ENCODE peak calls at places on chromosomes 2 and 18, in ten cellular contexts. G, Q, K, U, R, T, N, H, S and L are unnamed samples.

GRCh38 chr18:50218432-50219197 is 23.7 kb upstream of the MYO5B start:
- DNase-seq in G (peak), Q (peak), K (no peak), U (no peak), R (no peak), T (no peak), N (peak), H (peak), S (no peak), L (no peak)

GRCh38 chr2:196205891-196206408 is 34.6 kb upstream of the STK17B start:
- DNase-seq in G (no peak), Q (peak), K (no peak), U (peak), R (no peak), T (no peak), N (no peak), H (no peak), S (no peak), L (no peak)

GRCh38 chr2:70099270-70099669 is 12.0 kb downstream of the PCBP1 start:
- DNase-seq in G (no peak), Q (no peak), K (no peak), U (no peak), R (no peak), T (no peak), N (no peak), H (no peak), S (no peak), L (no peak)

GRCh38 chr2:229714736-229715541 is 584 bp upstream of the DNER start:
- DNase-seq in G (peak), Q (peak), K (peak), U (peak), R (peak), T (peak), N (peak), H (peak), S (no peak), L (peak)

GRCh38 chr2:134218928-134219707 is 34.8 kb upstream of the MGAT5 start:
- DNase-seq in G (no peak), Q (no peak), K (no peak), U (peak), R (no peak), T (peak), N (no peak), H (no peak), S (no peak), L (peak)

GRCh38 chr2:174026122-174026845 is 61.1 kb upstream of the SP3 start:
- DNase-seq in G (no peak), Q (peak), K (peak), U (no peak), R (no peak), T (no peak), N (peak), H (no peak), S (no peak), L (no peak)

GRCh38 chr2:101559576-101559975 is 84.7 kb upstream of the RFX8 start:
- DNase-seq in G (no peak), Q (peak), K (no peak), U (peak), R (no peak), T (no peak), N (peak), H (no peak), S (no peak), L (no peak)

GRCh38 chr2:48496867-48497266 is 33.1 kb upstream of the STON1 start:
- DNase-seq in G (no peak), Q (peak), K (peak), U (no peak), R (no peak), T (no peak), N (no peak), H (no peak), S (no peak), L (no peak)

GRCh38 chr18:48228301-48228715 is 180.9 kb downstream of the ZBTB7C start:
- DNase-seq in G (no peak), Q (no peak), K (no peak), U (peak), R (no peak), T (peak), N (peak), H (no peak), S (no peak), L (peak)

GRCh38 chr18:59665057-59666007 is 31.9 kb downstream of the CCBE1 start:
- DNase-seq in G (no peak), Q (peak), K (no peak), U (no peak), R (no peak), T (no peak), N (peak), H (no peak), S (no peak), L (no peak)

GRCh38 chr18:23588836-23589560 is 2.7 kb upstream of the NPC1 start:
- DNase-seq in G (no peak), Q (peak), K (no peak), U (no peak), R (no peak), T (no peak), N (peak), H (no peak), S (no peak), L (no peak)

GRCh38 chr2:212288308-212288707 is 250.3 kb downstream of the ERBB4 start:
- DNase-seq in G (no peak), Q (no peak), K (no peak), U (no peak), R (peak), T (no peak), N (no peak), H (no peak), S (no peak), L (no peak)

GRCh38 chr2:105746177-105747080 is 1.7 kb downstream of the NCK2 start:
- DNase-seq in G (peak), Q (no peak), K (no peak), U (peak), R (peak), T (peak), N (peak), H (peak), S (no peak), L (peak)

GRCh38 chr2:236670235-236670620 is 100.6 kb downstream of the ACKR3 start:
- DNase-seq in G (no peak), Q (no peak), K (no peak), U (no peak), R (no peak), T (peak), N (no peak), H (no peak), S (no peak), L (no peak)

GRCh38 chr2:108920686-108921085 is 68.3 kb downstream of the EDAR start:
- DNase-seq in G (peak), Q (no peak), K (no peak), U (no peak), R (no peak), T (no peak), N (no peak), H (no peak), S (no peak), L (no peak)

GRCh38 chr18:60295776-60296175 is 76.8 kb downstream of the MC4R start:
- DNase-seq in G (no peak), Q (no peak), K (no peak), U (no peak), R (no peak), T (no peak), N (no peak), H (no peak), S (no peak), L (no peak)

GRCh38 chr2:27494284-27494943 is 586 bp downstream of the FNDC4 start:
- DNase-seq in G (no peak), Q (peak), K (no peak), U (no peak), R (no peak), T (peak), N (peak), H (no peak), S (no peak), L (no peak)

GRCh38 chr2:113700186-113700841 is 56.1 kb downstream of the SLC35F5 start:
- DNase-seq in G (no peak), Q (no peak), K (no peak), U (peak), R (no peak), T (peak), N (no peak), H (peak), S (no peak), L (peak)

GRCh38 chr2:215729985-215730620 is 283.2 kb downstream of the MREG start:
- DNase-seq in G (no peak), Q (peak), K (peak), U (no peak), R (no peak), T (no peak), N (peak), H (no peak), S (no peak), L (no peak)

GRCh38 chr2:200262047-200262446 is 44.4 kb upstream of the SPATS2L start:
- DNase-seq in G (no peak), Q (no peak), K (no peak), U (no peak), R (no peak), T (no peak), N (no peak), H (no peak), S (no peak), L (no peak)

GRCh38 chr2:133579295-133579694 is 11.0 kb upstream of the NCKAP5 start:
- DNase-seq in G (peak), Q (peak), K (no peak), U (peak), R (no peak), T (no peak), N (peak), H (no peak), S (peak), L (no peak)

GRCh38 chr2:185306119-185306518 is 432.5 kb upstream of the FSIP2 start:
- DNase-seq in G (no peak), Q (no peak), K (no peak), U (no peak), R (no peak), T (no peak), N (no peak), H (no peak), S (no peak), L (no peak)

GRCh38 chr2:86414996-86415395 is 26.2 kb upstream of the KDM3A start:
- DNase-seq in G (no peak), Q (no peak), K (no peak), U (no peak), R (peak), T (no peak), N (no peak), H (no peak), S (no peak), L (no peak)

GRCh38 chr2:38580237-38580636 is 22.5 kb downstream of the HNRNPLL start:
- DNase-seq in G (no peak), Q (no peak), K (no peak), U (no peak), R (no peak), T (no peak), N (no peak), H (no peak), S (no peak), L (no peak)

GRCh38 chr2:191280834-191281756 is 35.9 kb downstream of the MYO1B start:
- DNase-seq in G (no peak), Q (no peak), K (no peak), U (no peak), R (no peak), T (no peak), N (no peak), H (no peak), S (no peak), L (no peak)

GRCh38 chr2:220318508-220318907 is 691.1 kb downstream of the SLC4A3 start:
- DNase-seq in G (no peak), Q (no peak), K (no peak), U (no peak), R (no peak), T (no peak), N (no peak), H (no peak), S (no peak), L (no peak)

GRCh38 chr18:2979871-2980606 is 32.9 kb downstream of the LPIN2 start:
- DNase-seq in G (no peak), Q (no peak), K (no peak), U (no peak), R (no peak), T (no peak), N (no peak), H (no peak), S (no peak), L (no peak)

GRCh38 chr2:65999790-66000189 is 435.1 kb upstream of the MEIS1 start:
- DNase-seq in G (no peak), Q (no peak), K (no peak), U (no peak), R (no peak), T (no peak), N (no peak), H (no peak), S (no peak), L (no peak)
- TF ChIP-seq CTCF in G (no peak), Q (peak), K (peak), U (no peak), R (no peak), T (no peak), N (no peak), H (no peak), S (no peak), L (no peak)

GRCh38 chr2:3958969-3959368 is 255.6 kb downstream of the DCDC2C start:
- DNase-seq in G (no peak), Q (no peak), K (no peak), U (no peak), R (no peak), T (no peak), N (no peak), H (no peak), S (no peak), L (no peak)
- TF ChIP-seq CTCF in G (no peak), Q (no peak), K (no peak), U (no peak), R (no peak), T (no peak), N (no peak), H (no peak), S (no peak), L (no peak)

GRCh38 chr2:180848393-180848792 is 132.0 kb upstream of the UBE2E3 start:
- DNase-seq in G (no peak), Q (no peak), K (no peak), U (no peak), R (no peak), T (no peak), N (no peak), H (no peak), S (no peak), L (no peak)

GRCh38 chr2:180849851-180850250 is 130.6 kb upstream of the UBE2E3 start:
- DNase-seq in G (no peak), Q (no peak), K (no peak), U (no peak), R (no peak), T (no peak), N (no peak), H (no peak), S (no peak), L (no peak)

DNA sequence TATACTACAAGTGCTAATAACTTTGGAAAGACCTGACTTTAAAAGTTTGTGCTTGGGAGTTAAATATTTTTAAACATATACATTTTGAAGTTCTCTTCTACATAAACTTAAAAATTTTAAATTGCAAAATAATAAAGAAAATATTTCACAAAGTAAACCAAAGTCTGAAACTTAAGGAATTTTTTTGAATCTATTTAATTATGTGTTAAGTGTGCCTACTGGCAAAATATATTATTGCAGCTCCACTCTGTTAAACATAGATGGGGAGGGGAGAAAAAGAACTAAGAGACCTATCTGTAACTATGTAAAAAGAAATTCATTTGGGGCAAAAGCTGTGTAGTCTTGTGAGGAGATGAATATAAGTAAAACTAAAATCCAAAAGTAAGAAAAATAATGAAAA is 133.3 kb upstream of the UBE2E3 start:
- DNase-seq in G (no peak), Q (no peak), K (no peak), U (no peak), R (no peak), T (no peak), N (no peak), H (no peak), S (no peak), L (no peak)
- TF ChIP-seq CTCF in G (no peak), Q (no peak), K (peak), U (no peak), R (no peak), T (no peak), N (no peak), H (no peak), S (peak), L (no peak)

GRCh38 chr2:172556284-172557033 is 569 bp downstream of the PDK1 start:
- DNase-seq in G (peak), Q (peak), K (peak), U (peak), R (peak), T (peak), N (peak), H (peak), S (no peak), L (peak)

GRCh38 chr2:172558372-172558771 is 2.5 kb downstream of the PDK1 start:
- DNase-seq in G (no peak), Q (no peak), K (no peak), U (no peak), R (no peak), T (no peak), N (no peak), H (no peak), S (no peak), L (no peak)

GRCh38 chr2:172554352-172555271 is 1.3 kb upstream of the PDK1 start:
- DNase-seq in G (no peak), Q (no peak), K (no peak), U (no peak), R (no peak), T (no peak), N (peak), H (no peak), S (no peak), L (no peak)

GRCh38 chr2:172555272-172555521 is 693 bp upstream of the PDK1 start:
- DNase-seq in G (no peak), Q (no peak), K (no peak), U (no peak), R (no peak), T (no peak), N (no peak), H (no peak), S (no peak), L (no peak)

GRCh38 chr2:172555522-172556283 is at the start of gene PDK1:
- DNase-seq in G (peak), Q (peak), K (peak), U (peak), R (peak), T (peak), N (peak), H (peak), S (peak), L (peak)
- TF ChIP-seq CTCF in G (no peak), Q (no peak), K (no peak), U (no peak), R (no peak), T (no peak), N (no peak), H (no peak), S (no peak), L (no peak)

GRCh38 chr2:36963734-36964133 is 2.6 kb downstream of the STRN start:
- DNase-seq in G (no peak), Q (no peak), K (no peak), U (no peak), R (no peak), T (no peak), N (no peak), H (no peak), S (no peak), L (no peak)

GRCh38 chr2:36963106-36963505 is 3.2 kb downstream of the STRN start:
- DNase-seq in G (no peak), Q (no peak), K (no peak), U (no peak), R (no peak), T (no peak), N (no peak), H (no peak), S (no peak), L (no peak)

GRCh38 chr2:36964496-36965058 is 1.8 kb downstream of the STRN start:
- DNase-seq in G (no peak), Q (no peak), K (no peak), U (no peak), R (no peak), T (no peak), N (peak), H (no peak), S (no peak), L (no peak)

GRCh38 chr2:36960773-36961172 is 5.6 kb downstream of the STRN start:
- DNase-seq in G (no peak), Q (no peak), K (no peak), U (no peak), R (no peak), T (no peak), N (no peak), H (no peak), S (no peak), L (no peak)

GRCh38 chr2:36960005-36960675 is 6.2 kb downstream of the STRN start:
- DNase-seq in G (no peak), Q (no peak), K (no peak), U (no peak), R (no peak), T (no peak), N (peak), H (no peak), S (no peak), L (no peak)
- TF ChIP-seq CTCF in G (no peak), Q (no peak), K (no peak), U (no peak), R (no peak), T (no peak), N (no peak), H (no peak), S (no peak), L (no peak)

GRCh38 chr2:20592106-20593071 is 58.5 kb downstream of the HS1BP3 start:
- DNase-seq in G (peak), Q (no peak), K (no peak), U (no peak), R (no peak), T (peak), N (no peak), H (no peak), S (no peak), L (peak)
- TF ChIP-seq CTCF in G (no peak), Q (no peak), K (peak), U (no peak), R (no peak), T (no peak), N (no peak), H (no peak), S (no peak), L (no peak)

DNA sequence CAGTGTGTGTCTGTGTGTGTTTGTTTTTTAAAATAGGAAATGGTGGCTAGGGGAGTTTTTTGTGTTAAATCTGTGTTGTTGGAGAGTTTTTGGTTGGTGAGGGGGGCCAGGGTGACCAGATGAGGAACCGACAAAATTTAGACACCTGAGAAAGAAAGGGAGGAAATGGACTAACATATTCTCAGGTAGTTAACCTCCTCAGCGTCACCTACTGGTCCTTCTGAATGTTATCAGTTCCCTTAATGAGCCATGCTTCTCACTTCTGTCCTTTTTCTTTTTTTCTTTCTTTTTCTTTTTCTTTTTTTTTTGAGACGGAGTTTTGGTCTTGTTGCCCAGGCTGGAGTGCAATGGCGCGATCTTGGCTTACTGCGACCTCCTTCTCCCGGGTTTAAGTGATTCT is 107.0 kb downstream of the FMNL2 start:
- DNase-seq in G (no peak), Q (no peak), K (no peak), U (no peak), R (no peak), T (no peak), N (no peak), H (no peak), S (no peak), L (no peak)
- TF ChIP-seq CTCF in G (no peak), Q (no peak), K (no peak), U (no peak), R (no peak), T (no peak), N (no peak), H (peak), S (no peak), L (no peak)